ENCODE peak calls at places on chromosomes 3 and 15, in seven cellular contexts. L is AML-193, B is stomach, S is Peyer's patch, A is AG10803, Y is midbrain, V is occipital lobe. E is an unnamed sample.

GRCh38 chr3:126654571-126655393 is at the start of gene TXNRD3:
- DNase-seq in L (peak; percentile 33), B (peak; percentile 89), S (peak; percentile 48), A (peak; percentile 65), Y (peak; percentile 68), V (peak; percentile 73), E (no peak)

GRCh38 chr3:50971487-50971924 is 296.8 kb downstream of the DOCK3 start:
- DNase-seq in L (peak; percentile 54), B (peak; percentile 51), S (no peak), A (peak; percentile 43), Y (no peak), V (no peak), E (no peak)

GRCh38 chr3:184133840-184134745 is 1.1 kb upstream of the EIF2B5 start:
- DNase-seq in L (peak; percentile 82), B (peak; percentile 84), S (peak; percentile 83), A (peak; percentile 77), Y (peak; percentile 84), V (peak; percentile 73), E (peak; percentile 12)

GRCh38 chr15:20657084-20657483 is 115.5 kb upstream of the GOLGA6L6 start:
- DNase-seq in L (no peak), B (no peak), S (no peak), A (no peak), Y (no peak), V (no peak), E (no peak)

GRCh38 chr3:41328916-41329315 is 129.6 kb downstream of the CTNNB1 start:
- DNase-seq in L (no peak), B (no peak), S (no peak), A (peak; percentile 42), Y (no peak), V (no peak), E (no peak)

GRCh38 chr3:17136251-17136721 is 251.5 kb downstream of the PLCL2 start:
- DNase-seq in L (no peak), B (no peak), S (no peak), A (no peak), Y (no peak), V (no peak), E (no peak)

GRCh38 chr3:11212301-11212613 is 58.0 kb downstream of the HRH1 start:
- DNase-seq in L (no peak), B (peak; percentile 10), S (no peak), A (peak; percentile 80), Y (no peak), V (no peak), E (no peak)

GRCh38 chr15:96870510-96871039 is 540.1 kb downstream of the NR2F2 start:
- DNase-seq in L (no peak), B (no peak), S (no peak), A (no peak), Y (no peak), V (no peak), E (no peak)

GRCh38 chr3:196414469-196414868 is 17.8 kb downstream of the UBXN7 start:
- DNase-seq in L (no peak), B (no peak), S (no peak), A (no peak), Y (no peak), V (no peak), E (no peak)

GRCh38 chr3:184500344-184500923 is 61.2 kb upstream of the EPHB3 start:
- DNase-seq in L (no peak), B (no peak), S (no peak), A (no peak), Y (no peak), V (no peak), E (no peak)

GRCh38 chr3:43774799-43775198 is 84.1 kb downstream of the ABHD5 start:
- DNase-seq in L (no peak), B (no peak), S (no peak), A (no peak), Y (peak; percentile 19), V (no peak), E (peak; percentile 13)